ENCODE peak calls at places on chromosomes 3 and 15, in nine cellular contexts. One of them, this sample, is unnamed.

GRCh38 chr3:42836545-42837123 is 27.4 kb downstream of the ACKR2 start:
- DNase-seq in gastrocnemius medialis: no peak
- DNase-seq in Panc1: no peak
- DNase-seq in BE2C: no peak
- DNase-seq in fibroblast of villous mesenchyme: no peak
- DNase-seq in GM12865: no peak
- DNase-seq in pancreas: no peak
- DNase-seq in GM23338: no peak
- DNase-seq in fibroblast of lung: no peak
- DNase-seq in this sample: no peak

GRCh38 chr3:134028486-134029255 is 1.1 kb downstream of the SLCO2A1 start:
- DNase-seq in gastrocnemius medialis: no peak
- DNase-seq in Panc1: no peak
- DNase-seq in BE2C: no peak
- DNase-seq in fibroblast of villous mesenchyme: no peak
- DNase-seq in GM12865: no peak
- DNase-seq in pancreas: no peak
- DNase-seq in GM23338: peak
- DNase-seq in fibroblast of lung: no peak
- DNase-seq in this sample: no peak

GRCh38 chr15:95459288-95459687 is 871.2 kb upstream of the NR2F2 start:
- DNase-seq in gastrocnemius medialis: no peak
- DNase-seq in Panc1: no peak
- DNase-seq in BE2C: no peak
- DNase-seq in fibroblast of villous mesenchyme: no peak
- DNase-seq in GM12865: no peak
- DNase-seq in pancreas: no peak
- DNase-seq in GM23338: no peak
- DNase-seq in fibroblast of lung: no peak
- DNase-seq in this sample: peak

GRCh38 chr3:99128740-99129505 is 227.4 kb upstream of the DCBLD2 start:
- DNase-seq in gastrocnemius medialis: no peak
- DNase-seq in Panc1: no peak
- DNase-seq in BE2C: no peak
- DNase-seq in fibroblast of villous mesenchyme: peak
- DNase-seq in GM12865: no peak
- DNase-seq in pancreas: no peak
- DNase-seq in GM23338: no peak
- DNase-seq in fibroblast of lung: peak
- DNase-seq in this sample: peak

GRCh38 chr3:57199895-57200297 is at the start of gene HESX1:
- DNase-seq in gastrocnemius medialis: no peak
- DNase-seq in Panc1: no peak
- DNase-seq in BE2C: no peak
- DNase-seq in fibroblast of villous mesenchyme: no peak
- DNase-seq in GM12865: no peak
- DNase-seq in pancreas: no peak
- DNase-seq in GM23338: peak
- DNase-seq in fibroblast of lung: no peak
- DNase-seq in this sample: no peak

GRCh38 chr3:12556243-12556722 is 604 bp upstream of the MKRN2 start:
- DNase-seq in gastrocnemius medialis: no peak
- DNase-seq in Panc1: no peak
- DNase-seq in BE2C: no peak
- DNase-seq in fibroblast of villous mesenchyme: no peak
- DNase-seq in GM12865: no peak
- DNase-seq in pancreas: no peak
- DNase-seq in GM23338: no peak
- DNase-seq in fibroblast of lung: no peak
- DNase-seq in this sample: no peak

GRCh38 chr15:101384276-101384675 is 89.2 kb upstream of the SNRPA1 start:
- DNase-seq in gastrocnemius medialis: no peak
- DNase-seq in Panc1: no peak
- DNase-seq in BE2C: no peak
- DNase-seq in fibroblast of villous mesenchyme: no peak
- DNase-seq in GM12865: no peak
- DNase-seq in pancreas: no peak
- DNase-seq in GM23338: no peak
- DNase-seq in fibroblast of lung: no peak
- DNase-seq in this sample: no peak

GRCh38 chr15:40103124-40103858 is 5.4 kb downstream of the BMF start:
- DNase-seq in gastrocnemius medialis: peak
- DNase-seq in Panc1: no peak
- DNase-seq in BE2C: peak
- DNase-seq in fibroblast of villous mesenchyme: peak
- DNase-seq in GM12865: no peak
- DNase-seq in pancreas: peak
- DNase-seq in GM23338: peak
- DNase-seq in fibroblast of lung: peak
- DNase-seq in this sample: peak

GRCh38 chr15:63495780-63496179 is 8.6 kb upstream of the USP3 start:
- DNase-seq in gastrocnemius medialis: no peak
- DNase-seq in Panc1: no peak
- DNase-seq in BE2C: peak
- DNase-seq in fibroblast of villous mesenchyme: no peak
- DNase-seq in GM12865: no peak
- DNase-seq in pancreas: no peak
- DNase-seq in GM23338: no peak
- DNase-seq in fibroblast of lung: no peak
- DNase-seq in this sample: no peak

GRCh38 chr15:76201536-76202255 is 109.6 kb downstream of the ETFA start:
- DNase-seq in gastrocnemius medialis: no peak
- DNase-seq in Panc1: no peak
- DNase-seq in BE2C: no peak
- DNase-seq in fibroblast of villous mesenchyme: no peak
- DNase-seq in GM12865: no peak
- DNase-seq in pancreas: no peak
- DNase-seq in GM23338: no peak
- DNase-seq in fibroblast of lung: no peak
- DNase-seq in this sample: no peak

GRCh38 chr3:47803478-47804025 is 614 bp downstream of the DHX30 start:
- DNase-seq in gastrocnemius medialis: no peak
- DNase-seq in Panc1: no peak
- DNase-seq in BE2C: no peak
- DNase-seq in fibroblast of villous mesenchyme: no peak
- DNase-seq in GM12865: no peak
- DNase-seq in pancreas: no peak
- DNase-seq in GM23338: no peak
- DNase-seq in fibroblast of lung: no peak
- DNase-seq in this sample: no peak

GRCh38 chr3:149019581-149019980 is 28.2 kb downstream of the GYG1 start:
- DNase-seq in gastrocnemius medialis: no peak
- DNase-seq in Panc1: no peak
- DNase-seq in BE2C: no peak
- DNase-seq in fibroblast of villous mesenchyme: no peak
- DNase-seq in GM12865: no peak
- DNase-seq in pancreas: no peak
- DNase-seq in GM23338: peak
- DNase-seq in fibroblast of lung: no peak
- DNase-seq in this sample: no peak

GRCh38 chr3:10420745-10421475 is 84.5 kb downstream of the ATP2B2 start:
- DNase-seq in gastrocnemius medialis: no peak
- DNase-seq in Panc1: no peak
- DNase-seq in BE2C: no peak
- DNase-seq in fibroblast of villous mesenchyme: no peak
- DNase-seq in GM12865: no peak
- DNase-seq in pancreas: no peak
- DNase-seq in GM23338: no peak
- DNase-seq in fibroblast of lung: no peak
- DNase-seq in this sample: no peak

GRCh38 chr3:10419637-10420232 is 85.7 kb downstream of the ATP2B2 start:
- DNase-seq in gastrocnemius medialis: no peak
- DNase-seq in Panc1: no peak
- DNase-seq in BE2C: no peak
- DNase-seq in fibroblast of villous mesenchyme: no peak
- DNase-seq in GM12865: no peak
- DNase-seq in pancreas: no peak
- DNase-seq in GM23338: no peak
- DNase-seq in fibroblast of lung: peak
- DNase-seq in this sample: no peak

GRCh38 chr3:10421996-10422395 is 83.4 kb downstream of the ATP2B2 start:
- DNase-seq in gastrocnemius medialis: no peak
- DNase-seq in Panc1: no peak
- DNase-seq in BE2C: peak
- DNase-seq in fibroblast of villous mesenchyme: no peak
- DNase-seq in GM12865: no peak
- DNase-seq in pancreas: no peak
- DNase-seq in GM23338: no peak
- DNase-seq in fibroblast of lung: no peak
- DNase-seq in this sample: no peak

GRCh38 chr3:10416730-10417300 is 88.6 kb downstream of the ATP2B2 start:
- DNase-seq in gastrocnemius medialis: no peak
- DNase-seq in Panc1: no peak
- DNase-seq in BE2C: no peak
- DNase-seq in fibroblast of villous mesenchyme: no peak
- DNase-seq in GM12865: no peak
- DNase-seq in pancreas: no peak
- DNase-seq in GM23338: peak
- DNase-seq in fibroblast of lung: no peak
- DNase-seq in this sample: no peak

DNA sequence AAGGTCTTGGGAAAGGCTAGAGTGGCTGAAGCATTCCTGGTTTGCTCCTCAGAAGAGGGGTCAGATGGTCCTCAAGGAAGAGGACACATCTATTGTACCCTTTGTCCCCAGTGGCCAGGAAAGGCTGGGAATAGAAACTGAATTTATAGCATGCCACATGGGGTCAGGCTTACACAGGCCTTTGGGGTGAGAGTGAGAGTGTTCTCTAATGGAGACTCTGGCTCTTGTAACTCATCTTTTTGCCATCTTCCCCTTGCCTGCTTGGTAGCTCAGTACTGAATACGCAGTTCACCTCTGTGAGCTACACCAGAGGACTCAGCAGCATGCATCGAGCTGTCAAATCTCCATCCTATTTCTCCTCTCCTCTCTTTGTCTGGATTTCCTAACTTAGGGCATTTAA is 87.5 kb downstream of the ATP2B2 start:
- DNase-seq in gastrocnemius medialis: no peak
- DNase-seq in Panc1: peak
- DNase-seq in BE2C: no peak
- DNase-seq in fibroblast of villous mesenchyme: peak
- DNase-seq in GM12865: peak
- DNase-seq in pancreas: no peak
- DNase-seq in GM23338: peak
- DNase-seq in fibroblast of lung: peak
- DNase-seq in this sample: peak
- TF ChIP-seq CTCF in gastrocnemius medialis: peak
- TF ChIP-seq CTCF in Panc1: peak
- TF ChIP-seq CTCF in BE2C: peak
- TF ChIP-seq CTCF in fibroblast of villous mesenchyme: no peak
- TF ChIP-seq CTCF in GM12865: peak
- TF ChIP-seq CTCF in pancreas: no peak
- TF ChIP-seq CTCF in GM23338: peak
- TF ChIP-seq CTCF in fibroblast of lung: peak
- TF ChIP-seq CTCF in this sample: peak

GRCh38 chr15:29352402-29352801 is 82.8 kb upstream of the NSMCE3 start:
- DNase-seq in gastrocnemius medialis: no peak
- DNase-seq in Panc1: no peak
- DNase-seq in BE2C: no peak
- DNase-seq in fibroblast of villous mesenchyme: no peak
- DNase-seq in GM12865: no peak
- DNase-seq in pancreas: no peak
- DNase-seq in GM23338: no peak
- DNase-seq in fibroblast of lung: no peak
- DNase-seq in this sample: no peak
- H3K4me3 ChIP-seq in gastrocnemius medialis: no peak
- H3K4me3 ChIP-seq in Panc1: no peak
- H3K4me3 ChIP-seq in BE2C: no peak
- H3K4me3 ChIP-seq in fibroblast of villous mesenchyme: no peak
- H3K4me3 ChIP-seq in GM12865: no peak
- H3K4me3 ChIP-seq in pancreas: no peak
- H3K4me3 ChIP-seq in GM23338: no peak
- H3K4me3 ChIP-seq in fibroblast of lung: no peak
- H3K4me3 ChIP-seq in this sample: no peak

DNA sequence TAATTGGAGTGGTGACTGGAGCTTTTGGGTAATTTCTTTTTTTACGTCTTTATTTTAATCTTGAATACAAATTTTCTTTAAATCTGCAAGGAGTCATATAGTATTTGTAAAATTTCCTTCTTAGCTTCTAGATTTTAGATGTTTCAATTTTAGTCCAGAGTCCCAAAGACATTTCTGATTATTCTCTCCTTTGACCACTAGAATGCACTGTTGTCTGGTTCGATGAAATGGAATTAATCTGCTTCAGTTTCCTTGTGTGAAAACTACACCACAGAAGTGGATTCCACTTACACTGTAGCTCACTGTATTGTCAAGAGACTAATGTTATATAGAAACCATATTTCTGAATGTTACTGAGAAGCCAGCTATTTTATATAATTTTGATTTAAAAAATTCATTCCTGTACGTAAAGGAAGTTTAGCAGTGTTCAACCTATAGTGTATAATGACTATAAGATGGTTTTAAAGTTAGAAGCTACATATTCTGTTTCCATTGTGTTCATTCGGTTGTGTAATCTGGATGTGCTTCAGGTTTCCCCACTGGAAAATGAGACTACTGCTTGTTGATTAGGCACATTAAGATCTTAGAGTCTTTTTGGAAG is 6.1 kb downstream of the GRAMD1C start:
- DNase-seq in gastrocnemius medialis: no peak
- DNase-seq in Panc1: no peak
- DNase-seq in BE2C: no peak
- DNase-seq in fibroblast of villous mesenchyme: peak
- DNase-seq in GM12865: peak
- DNase-seq in pancreas: no peak
- DNase-seq in GM23338: peak
- DNase-seq in fibroblast of lung: peak
- DNase-seq in this sample: peak
- TF ChIP-seq CTCF in gastrocnemius medialis: no peak
- TF ChIP-seq CTCF in Panc1: peak
- TF ChIP-seq CTCF in BE2C: peak
- TF ChIP-seq CTCF in fibroblast of villous mesenchyme: peak
- TF ChIP-seq CTCF in GM12865: peak
- TF ChIP-seq CTCF in pancreas: peak
- TF ChIP-seq CTCF in GM23338: peak
- TF ChIP-seq CTCF in fibroblast of lung: peak
- TF ChIP-seq CTCF in this sample: peak

GRCh38 chr3:190121061-190121765 is 516 bp upstream of the P3H2 start:
- DNase-seq in gastrocnemius medialis: no peak
- DNase-seq in Panc1: peak
- DNase-seq in BE2C: no peak
- DNase-seq in fibroblast of villous mesenchyme: no peak
- DNase-seq in GM12865: no peak
- DNase-seq in pancreas: no peak
- DNase-seq in GM23338: no peak
- DNase-seq in fibroblast of lung: no peak
- DNase-seq in this sample: no peak
- H3K4me3 ChIP-seq in gastrocnemius medialis: peak
- H3K4me3 ChIP-seq in Panc1: peak
- H3K4me3 ChIP-seq in BE2C: peak
- H3K4me3 ChIP-seq in fibroblast of villous mesenchyme: peak
- H3K4me3 ChIP-seq in GM12865: peak
- H3K4me3 ChIP-seq in pancreas: peak
- H3K4me3 ChIP-seq in GM23338: peak
- H3K4me3 ChIP-seq in fibroblast of lung: no peak
- H3K4me3 ChIP-seq in this sample: no peak

This sample was measured in cardiac fibroblast.